ENCODE peak calls at places on chromosomes 13 and 19, in ten cellular contexts. K, D, T, Q, Z, F, E, C, I and S are unnamed samples.

GRCh38 chr13:85080726-85081125 is 718.5 kb downstream of the SLITRK6 start:
- DNase-seq in T (no peak), C (no peak), K (no peak), D (no peak), Z (no peak), E (no peak), F (no peak), I (no peak), Q (no peak), S (peak)

GRCh38 chr19:39341122-39341719 is 1.0 kb upstream of the SAMD4B start:
- DNase-seq in I (peak), C (no peak), K (no peak), Z (no peak), D (no peak), T (no peak), Q (no peak), E (peak), F (peak), S (no peak)

GRCh38 chr13:62512194-62513141 is 1096.8 kb upstream of the PCDH20 start:
- DNase-seq in D (no peak), Z (peak), I (no peak), Q (peak), F (peak), E (no peak), C (peak), T (no peak), K (peak), S (peak)

GRCh38 chr13:92317066-92317465 is 909.5 kb upstream of the GPC6 start:
- DNase-seq in I (no peak), K (no peak), Q (peak), C (no peak), D (no peak), F (peak), Z (no peak), E (no peak), T (no peak), S (peak)

GRCh38 chr13:101512650-101513049 is 60.2 kb downstream of the ITGBL1 start:
- DNase-seq in Z (no peak), F (peak), I (no peak), D (no peak), C (no peak), T (no peak), Q (no peak), K (no peak), E (no peak), S (no peak)

GRCh38 chr19:3281026-3281425 is 56.6 kb downstream of the CELF5 start:
- DNase-seq in D (no peak), E (no peak), Z (no peak), T (no peak), Q (no peak), K (no peak), F (no peak), I (no peak), C (no peak), S (no peak)

GRCh38 chr19:35792888-35793287 is 17.5 kb downstream of the ARHGAP33 start:
- DNase-seq in Z (no peak), C (no peak), K (no peak), E (no peak), I (no peak), F (no peak), T (no peak), Q (no peak), D (no peak), S (no peak)

GRCh38 chr13:20536992-20537391 is 11.3 kb upstream of the CRYL1 start:
- DNase-seq in Q (no peak), E (no peak), Z (no peak), F (no peak), I (no peak), C (no peak), K (no peak), D (no peak), T (no peak), S (no peak)

GRCh38 chr13:30905932-30906383 is at the start of gene MEDAG:
- DNase-seq in D (no peak), C (peak), F (peak), T (no peak), Q (peak), E (no peak), Z (no peak), K (no peak), I (peak), S (no peak)

GRCh38 chr19:43132696-43133095 is 50.2 kb upstream of the PSG2 start:
- DNase-seq in K (no peak), Q (peak), T (no peak), F (no peak), C (no peak), Z (no peak), D (no peak), I (no peak), E (no peak), S (no peak)

GRCh38 chr13:21326155-21327030 is 132.7 kb downstream of the ZDHHC20 start:
- DNase-seq in Q (peak), E (no peak), D (no peak), I (no peak), K (no peak), F (peak), T (no peak), C (no peak), Z (peak), S (peak)

GRCh38 chr19:23002690-23003422 is at the start of gene ZNF728:
- DNase-seq in D (no peak), F (peak), Z (no peak), I (no peak), E (no peak), K (no peak), T (no peak), C (peak), Q (no peak), S (no peak)

GRCh38 chr13:33276581-33276980 is 9.0 kb downstream of the STARD13 start:
- DNase-seq in D (no peak), C (no peak), T (no peak), E (no peak), K (no peak), F (no peak), Z (no peak), I (no peak), Q (no peak), S (peak)

GRCh38 chr19:42965204-42965603 is 28.2 kb upstream of the PSG7 start:
- DNase-seq in F (peak), C (no peak), E (no peak), Q (peak), D (no peak), Z (peak), I (no peak), K (no peak), T (no peak), S (no peak)

GRCh38 chr13:110705356-110705825 is 525 bp downstream of the CARS2 start:
- DNase-seq in C (no peak), D (no peak), Z (no peak), Q (no peak), K (no peak), F (no peak), T (no peak), E (no peak), I (no peak), S (no peak)

GRCh38 chr13:111216166-111216960 is 101.3 kb downstream of the ARHGEF7 start:
- DNase-seq in E (peak), Z (peak), K (peak), F (no peak), T (no peak), C (no peak), D (no peak), I (no peak), Q (peak), S (peak)

GRCh38 chr19:33434886-33435705 is 61.6 kb downstream of the CEBPG start:
- DNase-seq in D (no peak), F (peak), E (no peak), T (no peak), I (no peak), Z (peak), K (no peak), C (peak), Q (peak), S (peak)

GRCh38 chr19:45016388-45017314 is 15.4 kb downstream of the RELB start:
- DNase-seq in C (no peak), F (peak), Z (peak), T (no peak), D (no peak), E (peak), K (peak), I (peak), Q (peak), S (peak)

GRCh38 chr19:46466536-46467199 is 4.7 kb downstream of the PNMA8A start:
- DNase-seq in D (no peak), Z (peak), T (no peak), F (peak), C (no peak), Q (peak), I (no peak), K (no peak), E (no peak), S (no peak)